ENCODE peak calls at places on chromosomes 1 and 21, in eight cellular contexts. One of them, this sample, is unnamed.

GRCh38 chr1:106907795-106908194 is 148.7 kb upstream of the PRMT6 start:
- DNase-seq in CD8-positive, alpha-beta T cell: no peak
- DNase-seq in right lobe of liver: no peak
- DNase-seq in adrenal gland: no peak
- DNase-seq in A549: no peak
- DNase-seq in ascending aorta: no peak
- DNase-seq in astrocyte of the cerebellum: no peak
- DNase-seq in psoas muscle: no peak
- DNase-seq in this sample: no peak

GRCh38 chr1:228088586-228089498 is 6.3 kb downstream of the ARF1 start:
- DNase-seq in psoas muscle: peak; percentile 31
- DNase-seq in A549: no peak
- DNase-seq in ascending aorta: no peak
- DNase-seq in adrenal gland: peak; percentile 54
- DNase-seq in astrocyte of the cerebellum: no peak
- DNase-seq in CD8-positive, alpha-beta T cell: no peak
- DNase-seq in right lobe of liver: peak; percentile 44
- DNase-seq in this sample: no peak

GRCh38 chr1:247639381-247639981 is 34.1 kb downstream of the OR2G3 start:
- DNase-seq in adrenal gland: peak; percentile 82
- DNase-seq in A549: no peak
- DNase-seq in ascending aorta: no peak
- DNase-seq in CD8-positive, alpha-beta T cell: peak; percentile 22
- DNase-seq in psoas muscle: peak; percentile 62
- DNase-seq in astrocyte of the cerebellum: peak; percentile 9
- DNase-seq in right lobe of liver: peak; percentile 76
- DNase-seq in this sample: no peak

GRCh38 chr1:237183963-237184540 is 142.1 kb downstream of the RYR2 start:
- DNase-seq in right lobe of liver: no peak
- DNase-seq in A549: no peak
- DNase-seq in psoas muscle: no peak
- DNase-seq in adrenal gland: no peak
- DNase-seq in ascending aorta: no peak
- DNase-seq in astrocyte of the cerebellum: no peak
- DNase-seq in CD8-positive, alpha-beta T cell: no peak
- DNase-seq in this sample: no peak

GRCh38 chr1:221868894-221869293 is 127.0 kb upstream of the DUSP10 start:
- DNase-seq in psoas muscle: no peak
- DNase-seq in ascending aorta: no peak
- DNase-seq in right lobe of liver: no peak
- DNase-seq in CD8-positive, alpha-beta T cell: no peak
- DNase-seq in adrenal gland: no peak
- DNase-seq in A549: peak; percentile 32
- DNase-seq in astrocyte of the cerebellum: peak; percentile 50
- DNase-seq in this sample: peak; percentile 33

GRCh38 chr1:57616906-57617305 is 193.0 kb upstream of the DAB1 start:
- DNase-seq in psoas muscle: peak; percentile 55
- DNase-seq in CD8-positive, alpha-beta T cell: no peak
- DNase-seq in A549: no peak
- DNase-seq in ascending aorta: no peak
- DNase-seq in adrenal gland: no peak
- DNase-seq in astrocyte of the cerebellum: no peak
- DNase-seq in right lobe of liver: no peak
- DNase-seq in this sample: no peak

GRCh38 chr1:16163882-16164820 is 8.3 kb upstream of the EPHA2 start:
- DNase-seq in right lobe of liver: no peak
- DNase-seq in astrocyte of the cerebellum: peak; percentile 75
- DNase-seq in adrenal gland: peak; percentile 76
- DNase-seq in ascending aorta: no peak
- DNase-seq in CD8-positive, alpha-beta T cell: peak; percentile 38
- DNase-seq in A549: peak; percentile 95
- DNase-seq in psoas muscle: no peak
- DNase-seq in this sample: peak; percentile 87

GRCh38 chr1:171290611-171291010 is 23.4 kb upstream of the FMO4 start:
- DNase-seq in CD8-positive, alpha-beta T cell: no peak
- DNase-seq in A549: no peak
- DNase-seq in astrocyte of the cerebellum: no peak
- DNase-seq in right lobe of liver: no peak
- DNase-seq in ascending aorta: no peak
- DNase-seq in adrenal gland: no peak
- DNase-seq in psoas muscle: no peak
- DNase-seq in this sample: no peak

GRCh38 chr1:78483903-78484302 is 6.9 kb upstream of the PTGFR start:
- DNase-seq in adrenal gland: no peak
- DNase-seq in ascending aorta: no peak
- DNase-seq in right lobe of liver: no peak
- DNase-seq in astrocyte of the cerebellum: no peak
- DNase-seq in A549: no peak
- DNase-seq in CD8-positive, alpha-beta T cell: no peak
- DNase-seq in psoas muscle: no peak
- DNase-seq in this sample: peak; percentile 41

GRCh38 chr1:23661887-23662286 is 29.7 kb upstream of the RPL11 start:
- DNase-seq in right lobe of liver: no peak
- DNase-seq in CD8-positive, alpha-beta T cell: no peak
- DNase-seq in adrenal gland: no peak
- DNase-seq in astrocyte of the cerebellum: no peak
- DNase-seq in psoas muscle: no peak
- DNase-seq in ascending aorta: no peak
- DNase-seq in A549: no peak
- DNase-seq in this sample: no peak

GRCh38 chr1:63323866-63324778 is 1.8 kb downstream of the FOXD3 start:
- DNase-seq in CD8-positive, alpha-beta T cell: no peak
- DNase-seq in adrenal gland: no peak
- DNase-seq in psoas muscle: no peak
- DNase-seq in A549: peak; percentile 5
- DNase-seq in right lobe of liver: no peak
- DNase-seq in ascending aorta: no peak
- DNase-seq in astrocyte of the cerebellum: no peak
- DNase-seq in this sample: no peak

GRCh38 chr1:221740941-221741363 is 937 bp downstream of the DUSP10 start:
- DNase-seq in astrocyte of the cerebellum: no peak
- DNase-seq in CD8-positive, alpha-beta T cell: peak; percentile 56
- DNase-seq in A549: no peak
- DNase-seq in adrenal gland: peak; percentile 59
- DNase-seq in ascending aorta: no peak
- DNase-seq in psoas muscle: peak; percentile 34
- DNase-seq in right lobe of liver: no peak
- DNase-seq in this sample: no peak

GRCh38 chr1:36160949-36161485 is 5.1 kb downstream of the MAP7D1 start:
- DNase-seq in adrenal gland: peak; percentile 78
- DNase-seq in astrocyte of the cerebellum: no peak
- DNase-seq in A549: peak; percentile 47
- DNase-seq in ascending aorta: no peak
- DNase-seq in psoas muscle: peak; percentile 71
- DNase-seq in right lobe of liver: peak; percentile 69
- DNase-seq in CD8-positive, alpha-beta T cell: peak; percentile 68
- DNase-seq in this sample: no peak

GRCh38 chr1:115332813-115333608 is 5.0 kb downstream of the NGF start:
- DNase-seq in A549: peak; percentile 19
- DNase-seq in ascending aorta: no peak
- DNase-seq in astrocyte of the cerebellum: peak; percentile 50
- DNase-seq in CD8-positive, alpha-beta T cell: no peak
- DNase-seq in right lobe of liver: no peak
- DNase-seq in psoas muscle: peak; percentile 70
- DNase-seq in adrenal gland: no peak
- DNase-seq in this sample: no peak

GRCh38 chr1:171335964-171336363 is 22.0 kb downstream of the FMO4 start:
- DNase-seq in CD8-positive, alpha-beta T cell: no peak
- DNase-seq in psoas muscle: no peak
- DNase-seq in A549: no peak
- DNase-seq in right lobe of liver: peak; percentile 75
- DNase-seq in adrenal gland: no peak
- DNase-seq in astrocyte of the cerebellum: no peak
- DNase-seq in ascending aorta: no peak
- DNase-seq in this sample: no peak

GRCh38 chr1:88060112-88060673 is 623.9 kb upstream of the PKN2 start:
- DNase-seq in CD8-positive, alpha-beta T cell: no peak
- DNase-seq in A549: no peak
- DNase-seq in astrocyte of the cerebellum: no peak
- DNase-seq in adrenal gland: no peak
- DNase-seq in ascending aorta: no peak
- DNase-seq in psoas muscle: no peak
- DNase-seq in right lobe of liver: no peak
- DNase-seq in this sample: no peak

GRCh38 chr21:44724166-44724565 is 12.8 kb upstream of the TSPEAR start:
- DNase-seq in CD8-positive, alpha-beta T cell: no peak
- DNase-seq in right lobe of liver: peak; percentile 31
- DNase-seq in adrenal gland: no peak
- DNase-seq in psoas muscle: no peak
- DNase-seq in ascending aorta: no peak
- DNase-seq in A549: no peak
- DNase-seq in astrocyte of the cerebellum: no peak
- DNase-seq in this sample: no peak

GRCh38 chr1:226064168-226064815 is 1.8 kb downstream of the H3-3A start:
- DNase-seq in astrocyte of the cerebellum: no peak
- DNase-seq in ascending aorta: no peak
- DNase-seq in A549: peak; percentile 26
- DNase-seq in right lobe of liver: no peak
- DNase-seq in adrenal gland: peak; percentile 68
- DNase-seq in psoas muscle: no peak
- DNase-seq in CD8-positive, alpha-beta T cell: no peak
- DNase-seq in this sample: no peak

DNA sequence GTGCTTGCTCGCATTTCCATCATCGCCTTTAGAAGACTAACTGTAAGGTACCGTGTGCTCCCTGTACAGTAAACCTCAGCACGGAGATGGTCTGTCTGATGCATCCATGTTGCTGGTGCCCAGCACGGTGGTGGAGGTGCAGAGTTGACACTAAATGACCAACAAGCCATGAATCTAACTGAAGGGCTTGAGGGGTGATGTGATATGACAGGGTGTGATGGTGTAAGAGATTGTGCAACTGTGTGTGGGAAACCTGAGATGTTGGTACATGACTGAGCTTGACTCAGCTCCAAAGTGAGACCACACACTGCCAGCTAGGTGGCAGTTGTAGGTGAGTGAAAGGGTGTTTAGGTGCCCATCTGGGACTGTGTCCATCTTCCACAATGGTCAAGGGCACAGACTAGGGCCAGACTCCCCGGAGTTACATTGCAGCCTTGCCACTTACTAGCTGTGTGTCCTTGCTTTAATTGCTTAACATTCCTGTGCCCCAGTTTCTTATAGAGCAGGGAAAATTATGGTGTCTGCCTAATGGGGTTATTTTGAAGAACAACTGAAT is 21.4 kb downstream of the SLC2A1 start:
- DNase-seq in CD8-positive, alpha-beta T cell: no peak
- DNase-seq in ascending aorta: no peak
- DNase-seq in astrocyte of the cerebellum: no peak
- DNase-seq in adrenal gland: no peak
- DNase-seq in right lobe of liver: no peak
- DNase-seq in psoas muscle: no peak
- DNase-seq in A549: peak; percentile 87
- DNase-seq in this sample: no peak
- TF ChIP-seq CTCF in CD8-positive, alpha-beta T cell: no peak
- TF ChIP-seq CTCF in ascending aorta: no peak
- TF ChIP-seq CTCF in astrocyte of the cerebellum: no peak
- TF ChIP-seq CTCF in adrenal gland: no peak
- TF ChIP-seq CTCF in right lobe of liver: no peak
- TF ChIP-seq CTCF in psoas muscle: peak; percentile 18
- TF ChIP-seq CTCF in A549: no peak
- TF ChIP-seq CTCF in this sample: no peak

GRCh38 chr1:6025269-6026094 is 20.2 kb upstream of the KCNAB2 start:
- DNase-seq in right lobe of liver: no peak
- DNase-seq in ascending aorta: no peak
- DNase-seq in astrocyte of the cerebellum: no peak
- DNase-seq in CD8-positive, alpha-beta T cell: no peak
- DNase-seq in psoas muscle: no peak
- DNase-seq in A549: no peak
- DNase-seq in adrenal gland: no peak
- DNase-seq in this sample: no peak

GRCh38 chr1:6024376-6024775 is 21.3 kb upstream of the KCNAB2 start:
- DNase-seq in right lobe of liver: no peak
- DNase-seq in A549: no peak
- DNase-seq in astrocyte of the cerebellum: no peak
- DNase-seq in adrenal gland: no peak
- DNase-seq in psoas muscle: no peak
- DNase-seq in ascending aorta: no peak
- DNase-seq in CD8-positive, alpha-beta T cell: no peak
- DNase-seq in this sample: no peak

GRCh38 chr1:6028042-6028895 is 17.4 kb upstream of the KCNAB2 start:
- DNase-seq in psoas muscle: no peak
- DNase-seq in adrenal gland: peak; percentile 66
- DNase-seq in CD8-positive, alpha-beta T cell: peak; percentile 90
- DNase-seq in astrocyte of the cerebellum: no peak
- DNase-seq in A549: no peak
- DNase-seq in ascending aorta: peak; percentile 20
- DNase-seq in right lobe of liver: no peak
- DNase-seq in this sample: no peak

GRCh38 chr1:6027591-6027990 is 18.1 kb upstream of the KCNAB2 start:
- DNase-seq in CD8-positive, alpha-beta T cell: peak; percentile 39
- DNase-seq in adrenal gland: no peak
- DNase-seq in right lobe of liver: no peak
- DNase-seq in ascending aorta: no peak
- DNase-seq in astrocyte of the cerebellum: no peak
- DNase-seq in A549: no peak
- DNase-seq in psoas muscle: no peak
- DNase-seq in this sample: no peak

GRCh38 chr1:6026095-6026809 is 19.4 kb upstream of the KCNAB2 start:
- DNase-seq in psoas muscle: peak; percentile 81
- DNase-seq in ascending aorta: peak; percentile 79
- DNase-seq in astrocyte of the cerebellum: no peak
- DNase-seq in adrenal gland: peak; percentile 84
- DNase-seq in CD8-positive, alpha-beta T cell: peak; percentile 94
- DNase-seq in right lobe of liver: peak; percentile 92
- DNase-seq in A549: peak; percentile 68
- DNase-seq in this sample: peak; percentile 19
- H3K4me3 ChIP-seq in psoas muscle: peak overlapping the region; percentile 4
- H3K4me3 ChIP-seq in ascending aorta: peak overlapping the region; percentile 12
- H3K4me3 ChIP-seq in astrocyte of the cerebellum: no peak overlapping the region
- H3K4me3 ChIP-seq in adrenal gland: peak overlapping the region; percentile 36
- H3K4me3 ChIP-seq in CD8-positive, alpha-beta T cell: peak overlapping the region; percentile 93
- H3K4me3 ChIP-seq in right lobe of liver: peak overlapping the region; percentile 2
- H3K4me3 ChIP-seq in A549: peak overlapping the region; percentile 51
- H3K4me3 ChIP-seq in this sample: no peak overlapping the region

DNA sequence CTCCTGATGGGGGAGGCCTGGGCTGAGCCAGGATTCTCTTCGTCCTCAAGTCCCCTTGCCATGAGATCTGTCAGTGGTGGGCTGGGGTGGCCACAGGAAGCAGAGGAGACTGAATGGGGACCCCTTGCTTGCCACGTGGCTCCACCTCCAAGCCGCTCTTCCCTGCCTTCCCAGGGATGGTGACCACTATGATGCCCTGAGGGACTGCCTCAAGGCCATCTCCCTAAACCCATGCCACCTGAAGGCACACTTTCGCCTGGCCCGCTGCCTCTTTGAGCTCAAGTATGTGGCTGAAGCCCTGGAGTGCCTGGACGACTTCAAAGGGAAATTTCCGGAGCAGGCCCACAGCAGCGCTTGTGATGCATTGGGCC is 20.9 kb upstream of the TMEM222 start:
- DNase-seq in A549: no peak
- DNase-seq in CD8-positive, alpha-beta T cell: no peak
- DNase-seq in adrenal gland: no peak
- DNase-seq in right lobe of liver: no peak
- DNase-seq in ascending aorta: no peak
- DNase-seq in astrocyte of the cerebellum: no peak
- DNase-seq in psoas muscle: no peak
- DNase-seq in this sample: no peak
- TF ChIP-seq CTCF in A549: no peak
- TF ChIP-seq CTCF in CD8-positive, alpha-beta T cell: no peak
- TF ChIP-seq CTCF in adrenal gland: no peak
- TF ChIP-seq CTCF in right lobe of liver: no peak
- TF ChIP-seq CTCF in ascending aorta: no peak
- TF ChIP-seq CTCF in astrocyte of the cerebellum: no peak
- TF ChIP-seq CTCF in psoas muscle: no peak
- TF ChIP-seq CTCF in this sample: no peak

GRCh38 chr1:204709960-204710912 is 24.7 kb upstream of the LRRN2 start:
- DNase-seq in astrocyte of the cerebellum: no peak
- DNase-seq in ascending aorta: no peak
- DNase-seq in adrenal gland: no peak
- DNase-seq in CD8-positive, alpha-beta T cell: no peak
- DNase-seq in psoas muscle: no peak
- DNase-seq in A549: no peak
- DNase-seq in right lobe of liver: no peak
- DNase-seq in this sample: no peak
- H3K4me3 ChIP-seq in astrocyte of the cerebellum: no peak overlapping the region
- H3K4me3 ChIP-seq in ascending aorta: no peak overlapping the region
- H3K4me3 ChIP-seq in adrenal gland: no peak overlapping the region
- H3K4me3 ChIP-seq in CD8-positive, alpha-beta T cell: no peak overlapping the region
- H3K4me3 ChIP-seq in psoas muscle: no peak overlapping the region
- H3K4me3 ChIP-seq in A549: no peak overlapping the region
- H3K4me3 ChIP-seq in right lobe of liver: no peak overlapping the region
- H3K4me3 ChIP-seq in this sample: no peak overlapping the region